ENCODE peak calls at places on chromosomes 11 and 22, in seven cellular contexts. W is GM23338, D is HCT116, F is esophagus muscularis mucosa, H is stomach, E is SK-N-SH, R is HL-60. I is an unnamed sample.

GRCh38 chr11:119739021-119739703 is 10.2 kb upstream of the NECTIN1 start:
- DNase-seq in D (no peak), W (no peak), E (no peak), R (no peak), H (no peak), F (no peak), I (no peak)

GRCh38 chr11:2826679-2827056 is 58.9 kb downstream of the CDKN1C start:
- DNase-seq in R (no peak), W (no peak), H (no peak), D (no peak), E (no peak), F (no peak), I (no peak)

GRCh38 chr11:119169272-119169719 is 771 bp downstream of the NLRX1 start:
- DNase-seq in H (peak; percentile 33), E (no peak), F (no peak), W (peak; percentile 92), R (no peak), D (peak; percentile 53), I (no peak)

GRCh38 chr11:5197538-5197937 is 2.9 kb downstream of the OR51V1 start:
- DNase-seq in D (no peak), F (no peak), E (no peak), R (no peak), W (no peak), H (no peak), I (no peak)

GRCh38 chr11:7442588-7443215 is 42.6 kb upstream of the OLFML1 start:
- DNase-seq in R (peak; percentile 14), F (no peak), H (peak; percentile 76), E (peak; percentile 67), W (peak; percentile 84), D (peak; percentile 38), I (no peak)

GRCh38 chr11:62400760-62401159 is 18.1 kb upstream of the SCGB1A1 start:
- DNase-seq in R (no peak), D (no peak), H (peak; percentile 54), F (no peak), E (peak; percentile 93), W (no peak), I (no peak)

GRCh38 chr11:14148653-14149273 is 186.2 kb downstream of the SPON1 start:
- DNase-seq in R (no peak), W (peak; percentile 30), H (no peak), F (no peak), E (no peak), D (peak; percentile 29), I (peak; percentile 10)

GRCh38 chr11:107696140-107696539 is 15.7 kb downstream of the SLN start:
- DNase-seq in W (no peak), D (peak; percentile 77), H (no peak), R (no peak), F (no peak), E (no peak), I (no peak)

GRCh38 chr11:35105319-35106063 is 33.5 kb upstream of the CD44 start:
- DNase-seq in D (no peak), E (no peak), W (no peak), R (no peak), F (no peak), H (no peak), I (no peak)

GRCh38 chr11:11032072-11032471 is 174.2 kb upstream of the ZBED5 start:
- DNase-seq in R (no peak), F (no peak), E (no peak), W (no peak), H (no peak), D (no peak), I (no peak)

GRCh38 chr11:103892603-103893002 is 143.8 kb upstream of the DDI1 start:
- DNase-seq in H (no peak), W (no peak), E (no peak), D (no peak), R (no peak), F (no peak), I (no peak)

GRCh38 chr11:58059011-58059358 is 28.2 kb downstream of the OR6Q1 start:
- DNase-seq in H (no peak), D (no peak), E (no peak), F (peak; percentile 10), R (no peak), W (peak; percentile 80), I (no peak)

GRCh38 chr11:76329983-76330382 is 50.9 kb downstream of the THAP12 start:
- DNase-seq in E (no peak), W (no peak), F (no peak), H (no peak), R (no peak), D (no peak), I (no peak)

GRCh38 chr11:45543808-45544422 is 121.5 kb downstream of the CHST1 start:
- DNase-seq in F (no peak), H (no peak), R (no peak), W (peak; percentile 79), D (no peak), E (no peak), I (no peak)

GRCh38 chr11:109960831-109961230 is 132.4 kb upstream of the ZC3H12C start:
- DNase-seq in D (no peak), R (no peak), W (peak; percentile 32), H (no peak), F (no peak), E (no peak), I (no peak)

GRCh38 chr22:47275479-47276218 is 513.2 kb downstream of the TBC1D22A start:
- DNase-seq in D (no peak), H (no peak), F (no peak), R (no peak), W (no peak), E (no peak), I (no peak)

GRCh38 chr11:64918056-64918455 is 1.0 kb upstream of the ATG2A start:
- DNase-seq in R (no peak), E (no peak), H (no peak), F (no peak), W (peak; percentile 43), D (no peak), I (peak; percentile 42)

GRCh38 chr11:8671242-8671641 is 11.2 kb downstream of the TRIM66 start:
- DNase-seq in W (peak; percentile 94), F (no peak), D (no peak), H (no peak), E (peak; percentile 32), R (no peak), I (no peak)

GRCh38 chr22:29330753-29331152 is 15.3 kb upstream of the RASL10A start:
- DNase-seq in F (no peak), H (no peak), D (no peak), E (no peak), R (no peak), W (no peak), I (no peak)

GRCh38 chr22:46078241-46079092 is 71.9 kb upstream of the PPARA start:
- DNase-seq in F (no peak), E (peak; percentile 68), H (peak; percentile 81), R (no peak), W (peak; percentile 57), D (no peak), I (no peak)

GRCh38 chr22:23237201-23237798 is 57.0 kb downstream of the BCR start:
- DNase-seq in W (peak; percentile 63), R (no peak), F (peak; percentile 94), H (peak; percentile 44), E (no peak), D (no peak), I (no peak)

GRCh38 chr11:93822359-93822758 is 28.1 kb downstream of the VSTM5 start:
- DNase-seq in H (no peak), F (no peak), W (no peak), R (no peak), D (no peak), E (no peak), I (no peak)

GRCh38 chr11:1548221-1549070 is 23.6 kb downstream of the DUSP8 start:
- DNase-seq in E (peak; percentile 76), D (peak; percentile 62), W (peak; percentile 76), F (no peak), R (peak; percentile 38), H (peak; percentile 86), I (no peak)
- TF ChIP-seq POLR2AphosphoS5 in E (no peak), D (peak; percentile 88), W (peak; percentile 77), F (peak; percentile 90), R (no peak), H (peak; percentile 62), I (no peak)

GRCh38 chr22:42511401-42511891 is 8.2 kb downstream of the RRP7A start:
- DNase-seq in D (no peak), H (no peak), F (no peak), R (no peak), E (no peak), W (no peak), I (no peak)

GRCh38 chr22:42519544-42520237 is at the start of gene RRP7A:
- DNase-seq in R (peak; percentile 65), W (peak; percentile 90), F (peak; percentile 93), D (no peak), E (peak; percentile 82), H (peak; percentile 85), I (no peak)

GRCh38 chr22:42520663-42521546 is 1.3 kb upstream of the RRP7A start:
- DNase-seq in R (no peak), W (no peak), F (no peak), D (no peak), E (no peak), H (peak; percentile 48), I (no peak)

DNA sequence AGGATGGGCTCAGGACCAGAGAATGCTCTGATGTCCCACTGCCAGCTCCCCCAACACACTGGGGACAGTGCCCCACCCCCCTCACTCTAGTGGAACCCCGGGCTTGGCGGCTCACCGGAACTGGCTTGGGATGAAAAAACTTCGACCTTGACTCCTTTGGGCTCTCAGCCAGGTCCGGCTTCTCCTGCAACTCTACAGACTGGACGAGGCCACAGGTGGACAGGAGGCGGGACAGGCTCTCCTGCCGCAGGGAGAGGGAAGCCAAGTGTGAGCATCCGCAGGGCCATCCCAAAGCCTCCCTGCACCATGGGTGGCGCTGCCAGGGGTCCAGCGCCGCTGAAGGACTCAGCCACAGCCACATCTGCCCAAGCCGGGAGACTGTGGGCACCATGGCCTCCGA is 3.7 kb downstream of the RRP7A start:
- DNase-seq in F (no peak), D (no peak), W (no peak), H (no peak), E (no peak), R (no peak), I (no peak)
- TF ChIP-seq POLR2AphosphoS5 in F (no peak), D (no peak), W (no peak), H (no peak), E (no peak), R (no peak), I (no peak)

GRCh38 chr11:128575956-128576340 is 11.4 kb downstream of the ETS1 start:
- DNase-seq in E (no peak), H (no peak), W (no peak), D (no peak), R (no peak), F (no peak), I (no peak)
- TF ChIP-seq POLR2AphosphoS5 in E (no peak), H (peak; percentile 58), W (no peak), D (no peak), R (no peak), F (peak; percentile 64), I (no peak)

DNA sequence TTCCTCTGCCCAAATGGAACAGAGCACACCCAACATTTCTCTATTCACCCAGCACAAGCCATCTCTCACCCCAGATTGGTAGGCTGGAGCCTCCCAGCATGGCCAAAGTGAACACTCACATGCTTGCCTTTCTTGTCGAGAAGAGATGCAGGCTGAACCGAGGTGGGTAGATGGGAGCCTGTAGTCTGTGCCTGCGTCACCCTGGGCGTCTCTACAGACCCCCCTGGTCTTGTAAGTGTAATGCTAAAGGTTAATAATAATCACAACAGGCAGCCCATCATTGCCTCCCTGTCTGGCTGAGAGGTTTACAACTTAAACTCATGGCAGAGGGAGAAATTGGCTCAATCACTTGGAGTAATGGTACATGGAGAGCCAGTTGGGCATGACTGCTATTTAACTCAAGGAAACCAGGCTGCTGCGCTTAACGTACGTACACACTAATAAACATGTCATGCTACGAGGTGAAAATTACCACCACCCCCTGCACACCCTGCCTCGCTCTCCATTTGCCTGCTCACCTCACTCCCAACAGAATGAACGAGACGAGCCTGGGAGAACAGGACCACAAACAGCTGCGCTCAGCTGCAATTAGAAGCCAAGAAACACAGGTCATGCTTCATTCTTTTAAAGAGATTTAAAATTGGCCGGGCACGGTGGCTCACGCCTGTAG is 9.1 kb upstream of the ZBTB16 start:
- DNase-seq in H (no peak), W (no peak), D (no peak), R (no peak), F (no peak), E (no peak), I (no peak)
- TF ChIP-seq POLR2AphosphoS5 in H (no peak), W (no peak), D (no peak), R (no peak), F (no peak), E (no peak), I (no peak)

I was measured in SK-N-MC.